ENCODE peak calls at places on chromosomes 6 and 20, in five cellular contexts. K is activated CD8-positive, alpha-beta memory T cell treated with anti-CD3 and anti-CD28 coated beads, Interleukin-2, amount 10 ng/mL, durations not matched to agents 7 days and 5 days; R is RWPE1; F is uterus; S is NCI-H69. U is an unnamed sample.
A peak's percentile ranks its signal among the peaks of the same experiment; 100 is the strongest.

GRCh38 chr6:141309295-141309694 is 823.4 kb upstream of the GJE1 start:
- DNase-seq in S (no peak), K (no peak), F (no peak), R (no peak), U (no peak)

GRCh38 chr20:11117808-11118528 is 444.2 kb upstream of the JAG1 start:
- DNase-seq in S (peak; percentile 10), K (no peak), F (no peak), R (peak; percentile 86), U (no peak)

GRCh38 chr6:128569737-128570438 is 49.5 kb upstream of the PTPRK start:
- DNase-seq in R (peak; percentile 88), S (peak; percentile 51), F (no peak), K (no peak), U (no peak)

GRCh38 chr6:144899161-144899560 is 614.0 kb downstream of the UTRN start:
- DNase-seq in K (no peak), S (peak; percentile 63), R (no peak), F (no peak), U (no peak)

GRCh38 chr20:46074006-46074405 is 15.8 kb downstream of the NCOA5 start:
- DNase-seq in R (no peak), K (no peak), S (no peak), F (no peak), U (no peak)

GRCh38 chr20:56458227-56458821 is 10.1 kb upstream of the RTF2 start:
- DNase-seq in K (no peak), F (no peak), S (peak; percentile 33), R (no peak), U (no peak)

GRCh38 chr20:45548410-45548809 is 1.2 kb upstream of the EPPIN start:
- DNase-seq in R (no peak), S (no peak), K (no peak), F (no peak), U (no peak)

GRCh38 chr20:59631751-59632380 is 27.5 kb downstream of the PHACTR3 start:
- DNase-seq in K (peak; percentile 21), R (no peak), F (no peak), S (no peak), U (peak; percentile 72)

GRCh38 chr6:31246051-31246495 is 25.8 kb downstream of the HLA-C start:
- DNase-seq in K (no peak), S (peak; percentile 37), R (peak; percentile 85), F (no peak), U (no peak)